ENCODE peak calls at places on chromosomes 2 and 18, in four cellular contexts. Q is NCI-H1105 treated with DMSO at 0.1 percent for 48 hours, H is A172, L is EL. V is an unnamed sample.

GRCh38 chr2:151374426-151374825 is 17.0 kb downstream of the TNFAIP6 start:
- DNase-seq in Q (no peak), H (peak), L (peak), V (no peak)

GRCh38 chr2:207153266-207153990 is 12.3 kb downstream of the KLF7 start:
- DNase-seq in Q (no peak), H (no peak), L (no peak), V (no peak)

GRCh38 chr2:202768284-202768683 is 103.3 kb downstream of the ICA1L start:
- DNase-seq in Q (no peak), H (no peak), L (no peak), V (no peak)

GRCh38 chr2:200086911-200087310 is 131.5 kb downstream of the MAIP1 start:
- DNase-seq in Q (no peak), H (no peak), L (no peak), V (no peak)

GRCh38 chr18:36481201-36481657 is 183.7 kb downstream of the FHOD3 start:
- DNase-seq in Q (no peak), H (no peak), L (no peak), V (no peak)

GRCh38 chr2:231605607-231606091 is 13.0 kb downstream of the TEX44 start:
- DNase-seq in Q (no peak), H (no peak), L (no peak), V (peak)

GRCh38 chr2:134763164-134763710 is 44.4 kb upstream of the TMEM163 start:
- DNase-seq in Q (no peak), H (no peak), L (no peak), V (peak)

GRCh38 chr2:74201196-74201595 is 2.8 kb downstream of the MTHFD2 start:
- DNase-seq in Q (no peak), H (no peak), L (no peak), V (no peak)

GRCh38 chr2:215499330-215499729 is 63.5 kb upstream of the FN1 start:
- DNase-seq in Q (no peak), H (no peak), L (peak), V (no peak)

GRCh38 chr18:27856839-27857238 is 320.1 kb downstream of the CDH2 start:
- DNase-seq in Q (no peak), H (no peak), L (no peak), V (no peak)

GRCh38 chr2:240639566-240639965 is 14.3 kb downstream of the GPR35 start:
- DNase-seq in Q (no peak), H (no peak), L (no peak), V (no peak)

GRCh38 chr2:56580242-56580641 is 396.5 kb downstream of the CCDC85A start:
- DNase-seq in Q (no peak), H (peak), L (peak), V (no peak)

GRCh38 chr2:164824865-164825264 is 16.8 kb downstream of the COBLL1 start:
- DNase-seq in Q (no peak), H (peak), L (peak), V (no peak)

GRCh38 chr2:74250189-74250631 is 51.8 kb downstream of the MTHFD2 start:
- DNase-seq in Q (peak), H (peak), L (peak), V (peak)

GRCh38 chr2:72694715-72695496 is 130.9 kb downstream of the EXOC6B start:
- DNase-seq in Q (peak), H (peak), L (peak), V (peak)

GRCh38 chr18:10951631-10952544 is 197.5 kb downstream of the PIEZO2 start:
- DNase-seq in Q (no peak), H (no peak), L (no peak), V (no peak)

GRCh38 chr2:133602538-133602937 is 34.3 kb upstream of the NCKAP5 start:
- DNase-seq in Q (no peak), H (no peak), L (no peak), V (no peak)

V was measured in thyroid gland.